ENCODE peak calls at places on chromosomes 4 and X, in five cellular contexts. G, K, B, D and N are unnamed samples.

GRCh38 chrX:143853488-143853887 is 30.4 kb upstream of the UBE2NL start:
- DNase-seq in K (no peak), D (no peak), B (no peak), G (no peak), N (no peak)

GRCh38 chrX:42967681-42968080 is 189.7 kb upstream of the PPP1R2C start:
- DNase-seq in G (no peak), K (no peak), D (no peak), B (no peak), N (no peak)

GRCh38 chrX:80207327-80207726 is 192.8 kb downstream of the TBX22 start:
- DNase-seq in D (no peak), G (no peak), B (no peak), K (no peak), N (no peak)

GRCh38 chr4:106258145-106259045 is 57.6 kb downstream of the TBCK start:
- DNase-seq in B (no peak), K (no peak), G (no peak), D (peak; percentile 95), N (no peak)

GRCh38 chr4:48247142-48247877 is 22.3 kb downstream of the TEC start:
- DNase-seq in K (no peak), G (peak; percentile 51), B (no peak), D (no peak), N (no peak)

GRCh38 chr4:22491939-22492338 is 23.9 kb downstream of the ADGRA3 start:
- DNase-seq in G (no peak), D (no peak), K (no peak), B (no peak), N (no peak)

GRCh38 chr4:39446842-39447573 is 11.7 kb downstream of the RPL9 start:
- DNase-seq in D (no peak), B (no peak), G (peak; percentile 48), K (no peak), N (no peak)

GRCh38 chr4:78337216-78337615 is 214.4 kb upstream of the ANXA3 start:
- DNase-seq in B (no peak), D (no peak), K (no peak), G (no peak), N (no peak)

GRCh38 chr4:1520145-1520661 is 114.0 kb upstream of the NKX1-1 start:
- DNase-seq in G (no peak), K (no peak), B (peak; percentile 44), D (no peak), N (no peak)

GRCh38 chrX:96140796-96141195 is 543.8 kb upstream of the DIAPH2 start:
- DNase-seq in B (no peak), G (no peak), D (no peak), K (no peak), N (no peak)

GRCh38 chrX:135185795-135186443 is 14.7 kb upstream of the CT55 start:
- DNase-seq in B (peak; percentile 38), K (peak; percentile 57), D (peak; percentile 36), G (peak; percentile 11), N (peak; percentile 75)

GRCh38 chrX:19347916-19348315 is 4.2 kb downstream of the PDHA1 start:
- DNase-seq in D (no peak), K (no peak), G (no peak), B (no peak), N (no peak)

GRCh38 chrX:65196758-65197371 is 220.6 kb upstream of the ZC4H2 start:
- DNase-seq in D (peak; percentile 79), K (no peak), B (no peak), G (no peak), N (peak; percentile 33)

GRCh38 chrX:149274516-149275105 is 230.5 kb downstream of the IDS start:
- DNase-seq in K (no peak), D (no peak), G (no peak), B (no peak), N (no peak)

GRCh38 chrX:100864967-100865366 is 9.2 kb downstream of the NOX1 start:
- DNase-seq in G (no peak), B (no peak), K (no peak), D (no peak), N (no peak)

GRCh38 chrX:112786076-112786475 is 54.6 kb downstream of the AMOT start:
- DNase-seq in K (no peak), B (no peak), D (no peak), G (no peak), N (no peak)

GRCh38 chr4:177391953-177392352 is 50.3 kb downstream of the AGA start:
- DNase-seq in B (no peak), D (peak; percentile 79), G (no peak), K (no peak), N (no peak)

GRCh38 chrX:122238801-122239200 is 945.3 kb upstream of the GRIA3 start:
- DNase-seq in G (no peak), B (no peak), D (no peak), K (no peak), N (no peak)

GRCh38 chr4:124535004-124535403 is 177.5 kb downstream of the ANKRD50 start:
- DNase-seq in G (no peak), D (no peak), K (no peak), B (no peak), N (no peak)

GRCh38 chr4:138843611-138844010 is 172.0 kb upstream of the NOCT start:
- DNase-seq in B (no peak), D (no peak), G (no peak), K (no peak), N (no peak)

GRCh38 chrX:3820170-3820569 is 106.7 kb upstream of the PRKX start:
- DNase-seq in D (no peak), B (no peak), K (no peak), G (no peak), N (no peak)

GRCh38 chr4:80096175-80096850 is 23.3 kb upstream of the ANTXR2 start:
- DNase-seq in D (no peak), B (no peak), G (no peak), K (no peak), N (no peak)

GRCh38 chr4:121675715-121676114 is 21.1 kb downstream of the ANXA5 start:
- DNase-seq in D (peak; percentile 41), G (no peak), K (no peak), B (no peak), N (no peak)

GRCh38 chr4:13872145-13872544 is 244.6 kb upstream of the BOD1L1 start:
- DNase-seq in B (no peak), K (no peak), G (no peak), D (no peak), N (no peak)

GRCh38 chr4:159776915-159777314 is 674.0 kb downstream of the RAPGEF2 start:
- DNase-seq in G (no peak), K (no peak), B (no peak), D (no peak), N (no peak)

GRCh38 chrX:48025561-48025960 is 18.8 kb downstream of the SPACA5 start:
- DNase-seq in G (peak; percentile 28), D (peak; percentile 56), B (peak; percentile 35), K (peak; percentile 55), N (peak; percentile 43)

GRCh38 chr4:103720661-103721060 is 876 bp upstream of the TACR3 start:
- DNase-seq in B (no peak), K (no peak), D (no peak), G (no peak), N (no peak)

GRCh38 chrX:106932492-106932923 is 12.3 kb downstream of the CLDN2 start:
- DNase-seq in B (no peak), K (no peak), G (no peak), D (peak; percentile 78), N (no peak)

GRCh38 chrX:123859409-123859827 is 435 bp upstream of the XIAP start:
- DNase-seq in D (no peak), G (peak; percentile 21), K (peak; percentile 36), B (no peak), N (no peak)

DNA sequence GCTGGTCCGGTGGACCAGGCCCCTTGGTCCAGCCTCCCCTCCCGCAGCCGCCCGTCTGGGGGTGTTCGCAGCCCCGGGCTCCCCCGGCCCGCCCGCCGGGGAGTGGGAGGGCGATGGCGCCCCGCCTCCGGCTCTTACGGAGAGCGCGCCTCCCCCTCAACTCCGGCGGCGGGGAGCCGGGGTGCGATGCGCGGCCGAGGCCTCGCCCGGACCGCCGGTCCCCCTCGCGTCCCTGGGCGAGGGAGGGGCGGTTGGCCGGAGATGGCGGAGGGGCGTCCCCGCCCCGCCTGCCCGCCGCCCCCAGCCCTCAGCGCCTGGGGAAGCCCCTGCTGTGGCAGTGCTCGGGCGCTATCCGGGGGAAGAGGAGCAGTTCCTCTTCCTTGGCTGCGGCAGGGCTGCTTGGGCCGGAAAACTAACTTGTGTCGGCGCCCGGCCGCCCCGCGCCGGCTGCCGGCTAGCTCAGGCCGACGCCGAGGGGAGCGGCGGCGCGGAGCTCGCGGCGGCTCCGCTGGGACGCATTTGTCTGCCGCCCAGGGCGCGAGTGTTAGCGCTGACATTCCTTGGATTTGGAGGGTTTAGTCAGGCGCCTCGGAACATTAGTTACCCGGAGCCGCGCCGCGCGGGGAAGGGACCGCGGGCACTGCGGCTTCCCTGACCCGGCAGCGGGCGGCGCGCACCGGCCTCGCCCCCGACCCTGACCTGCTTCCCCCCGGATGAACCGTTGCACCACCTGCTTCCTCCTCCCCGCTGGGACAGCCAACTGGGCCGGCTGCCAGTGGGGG is 1.0 kb downstream of the GALNT7 start:
- DNase-seq in B (peak; percentile 79), D (no peak), G (no peak), K (peak; percentile 91), N (peak; percentile 50)
- TF ChIP-seq FOXM1 in B (no peak), D (no peak), G (peak; percentile 39), K (no peak), N (no peak)

DNA sequence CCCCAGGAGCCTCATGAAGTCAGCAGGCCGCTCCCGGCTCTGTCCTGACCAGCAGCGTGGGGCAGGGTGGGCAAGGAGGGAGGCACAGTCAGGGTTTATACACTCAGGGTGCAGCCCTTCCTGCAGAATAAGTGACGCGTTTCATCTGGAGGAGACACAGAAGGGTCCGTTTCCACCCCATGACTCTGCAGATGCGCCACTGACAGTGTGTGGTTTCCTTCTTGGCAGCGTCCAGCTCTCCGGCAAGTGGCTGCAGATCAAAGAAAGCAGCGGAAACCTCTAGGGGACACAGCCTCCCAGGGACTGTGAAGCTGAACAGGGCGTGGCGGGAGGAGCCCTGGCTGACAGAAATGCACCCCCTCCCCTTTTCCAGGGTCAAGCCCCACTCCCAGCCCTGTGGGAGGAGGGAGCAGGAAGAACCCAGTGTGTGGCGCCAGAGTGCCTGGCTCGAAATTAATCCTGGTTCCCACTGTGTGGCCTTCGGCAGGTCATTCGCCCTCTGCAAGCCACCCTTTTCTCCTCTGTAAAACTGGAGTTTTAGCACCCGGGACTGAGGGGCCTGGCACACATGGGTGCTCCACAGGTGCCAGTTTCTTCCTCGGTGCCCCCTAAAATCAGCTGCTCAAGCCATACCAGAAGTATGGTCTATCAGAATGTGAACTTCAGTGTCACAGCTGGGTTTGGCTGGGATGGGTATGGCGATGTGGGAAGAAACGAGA is 17.3 kb upstream of the TBC1D14 start:
- DNase-seq in G (no peak), K (no peak), B (peak; percentile 89), D (peak; percentile 94), N (no peak)
- TF ChIP-seq FOXM1 in G (no peak), K (no peak), B (no peak), D (no peak), N (no peak)

GRCh38 chr4:15392053-15392805 is 35.6 kb upstream of the C1QTNF7 start:
- DNase-seq in G (no peak), D (no peak), B (no peak), K (no peak), N (no peak)
- TF ChIP-seq FOXM1 in G (no peak), D (no peak), B (no peak), K (no peak), N (no peak)

DNA sequence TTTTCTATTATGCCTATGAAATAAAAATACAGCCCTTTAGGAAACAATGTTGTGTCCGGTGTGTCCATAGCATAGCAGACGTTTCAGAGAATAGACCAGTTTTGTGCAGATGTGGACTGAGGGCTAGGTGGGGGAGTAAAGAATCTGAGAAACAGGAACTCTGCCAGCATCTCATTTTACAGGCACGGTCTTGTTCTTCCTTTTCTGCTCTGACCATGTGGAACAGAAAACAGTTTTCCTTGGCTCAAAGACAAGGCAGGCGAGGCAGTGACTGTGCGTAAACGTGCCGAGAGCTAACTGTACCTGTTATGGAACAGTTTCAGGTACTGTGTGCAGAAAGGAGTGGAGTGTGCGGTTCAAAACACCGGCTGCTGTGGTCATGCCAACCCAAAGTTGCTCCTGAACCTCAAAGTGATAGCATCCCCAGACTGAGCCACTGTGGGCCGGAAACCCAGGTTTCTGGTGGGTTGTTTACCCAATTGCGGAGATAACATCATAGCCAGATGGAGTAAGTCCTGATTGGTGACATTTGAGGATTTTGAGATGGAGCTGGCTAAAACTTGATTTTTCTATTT is 20.2 kb downstream of the CNGA2 start:
- DNase-seq in K (no peak), D (no peak), B (no peak), G (no peak), N (no peak)
- TF ChIP-seq FOXM1 in K (no peak), D (no peak), B (no peak), G (no peak), N (no peak)